ENCODE peak calls at places on chromosomes 1 and 21, in four cellular contexts. K is right lobe of liver, W is lower lobe of right lung, E is endodermal cell. A is an unnamed sample.

GRCh38 chr21:43343095-43343991 is 83.6 kb downstream of the SIK1 start:
- DNase-seq in K (peak; percentile 88), W (peak; percentile 94), E (no peak), A (no peak)

GRCh38 chr1:22362626-22363402 is 88.8 kb upstream of the ZBTB40 start:
- DNase-seq in K (no peak), W (peak; percentile 9), E (no peak), A (no peak)

GRCh38 chr1:226979517-226980121 is 39.5 kb downstream of the COQ8A start:
- DNase-seq in K (no peak), W (no peak), E (peak; percentile 54), A (no peak)

GRCh38 chr1:171718216-171718615 is 23.6 kb downstream of the VAMP4 start:
- DNase-seq in K (no peak), W (no peak), E (no peak), A (no peak)

GRCh38 chr21:40143822-40144525 is 276.7 kb downstream of the PCP4 start:
- DNase-seq in K (no peak), W (no peak), E (peak; percentile 83), A (no peak)

GRCh38 chr1:66834926-66835325 is 33.9 kb upstream of the INSL5 start:
- DNase-seq in K (no peak), W (no peak), E (no peak), A (no peak)

GRCh38 chr1:209805341-209805781 is 581 bp downstream of the IRF6 start:
- DNase-seq in K (no peak), W (peak; percentile 57), E (peak; percentile 88), A (no peak)

GRCh38 chr1:28370220-28371010 is 875 bp downstream of the PHACTR4 start:
- DNase-seq in K (no peak), W (no peak), E (no peak), A (no peak)

GRCh38 chr21:34526618-34527290 is 14.7 kb upstream of the KCNE1 start:
- DNase-seq in K (peak; percentile 79), W (peak; percentile 62), E (peak; percentile 82), A (no peak)

GRCh38 chr1:226967665-226968064 is 27.6 kb downstream of the COQ8A start:
- DNase-seq in K (no peak), W (no peak), E (no peak), A (no peak)

GRCh38 chr1:39387452-39387851 is 104.0 kb upstream of the BMP8A start:
- DNase-seq in K (no peak), W (no peak), E (no peak), A (no peak)
- TF ChIP-seq CTCF in K (peak; percentile 35), W (no peak), E (peak; percentile 38), A (peak; percentile 55)

DNA sequence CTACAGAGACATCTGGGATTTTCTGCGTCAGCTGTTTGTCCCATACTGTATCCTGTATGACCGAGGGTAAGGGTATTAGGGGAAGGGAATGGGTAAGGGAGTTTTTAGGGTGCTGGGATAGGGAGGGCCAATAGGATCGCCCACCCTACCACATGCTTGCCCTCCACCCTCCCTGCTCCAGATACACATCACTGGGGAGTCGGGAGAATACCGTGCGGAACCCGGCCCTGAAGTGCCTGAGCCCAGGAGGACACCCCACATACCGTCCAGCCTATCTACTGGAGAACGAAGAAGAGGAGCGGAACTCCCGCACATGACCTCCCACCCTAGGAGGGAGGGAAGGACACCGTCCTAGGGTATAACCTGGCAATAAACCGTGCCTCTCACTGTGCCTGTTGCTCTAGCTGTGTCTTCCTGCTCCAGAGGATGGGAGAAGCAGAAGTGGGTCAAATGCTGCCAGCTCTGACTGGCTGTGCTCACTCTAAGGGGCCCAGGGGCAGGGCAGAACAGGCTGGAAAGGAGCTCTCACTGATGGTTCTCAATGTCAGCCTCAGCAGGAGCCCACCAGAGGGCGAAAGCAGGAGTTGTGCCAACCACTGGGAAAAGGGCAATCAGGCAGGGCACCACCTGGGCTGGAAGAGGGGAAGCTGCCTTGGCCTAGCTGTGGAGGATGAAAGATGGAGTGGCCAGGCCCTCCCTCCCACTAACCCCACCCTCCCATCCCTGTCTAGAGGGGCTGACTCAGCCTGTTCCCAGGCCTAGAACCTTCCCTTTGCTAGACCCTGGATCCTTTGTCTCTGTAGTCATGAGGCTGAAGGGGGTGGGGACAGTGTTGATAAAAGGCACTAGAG is 440 bp upstream of the LENEP start:
- DNase-seq in K (no peak), W (peak; percentile 34), E (peak; percentile 73), A (peak; percentile 59)
- TF ChIP-seq CTCF in K (no peak), W (no peak), E (peak; percentile 59), A (peak; percentile 50)

GRCh38 chr1:190323530-190323929 is 154.1 kb downstream of the BRINP3 start:
- DNase-seq in K (no peak), W (no peak), E (no peak), A (no peak)

GRCh38 chr1:190320952-190321351 is 156.7 kb downstream of the BRINP3 start:
- DNase-seq in K (no peak), W (no peak), E (peak; percentile 51), A (no peak)
- TF ChIP-seq CTCF in K (no peak), W (no peak), E (peak; percentile 80), A (peak; percentile 75)

GRCh38 chr21:42075686-42076471 is 4.8 kb downstream of the UMODL1 start:
- DNase-seq in K (no peak), W (no peak), E (no peak), A (peak; percentile 88)
- TF ChIP-seq CTCF in K (no peak), W (no peak), E (peak; percentile 17), A (no peak)

GRCh38 chr1:225735252-225736149 is 42.1 kb upstream of the SRP9 start:
- DNase-seq in K (peak; percentile 62), W (peak; percentile 57), E (no peak), A (no peak)
- TF ChIP-seq CTCF in K (no peak), W (no peak), E (no peak), A (peak; percentile 53)